ENCODE peak calls at places on chromosomes 6 and 20, in ten cellular contexts. I is glutamatergic neuron, G is nephron progenitor cell, Y is endodermal cell, U is A549, C is astrocyte of the cerebellum, X is neural crest cell, H is AG10803, N is GM12865, V is progenitor cell of endocrine pancreas. R is an unnamed sample.

GRCh38 chr6:116386581-116387299 is 16.0 kb downstream of the DSE start:
- DNase-seq in I (no peak), G (no peak), Y (no peak), U (peak), C (no peak), X (no peak), H (peak), N (peak), V (no peak), R (peak)

GRCh38 chr6:12403201-12403826 is 113.2 kb downstream of the EDN1 start:
- DNase-seq in I (no peak), G (no peak), Y (no peak), U (peak), C (no peak), X (no peak), H (peak), N (no peak), V (no peak), R (no peak)

GRCh38 chr6:138406443-138406842 is 2.4 kb downstream of the HEBP2 start:
- DNase-seq in I (no peak), G (no peak), Y (peak), U (peak), C (no peak), X (no peak), H (no peak), N (no peak), V (no peak), R (no peak)

GRCh38 chr20:63177785-63178444 is 38.0 kb downstream of the YTHDF1 start:
- DNase-seq in I (peak), G (peak), Y (peak), U (peak), C (no peak), X (peak), H (no peak), N (no peak), V (no peak), R (no peak)

GRCh38 chr20:57664476-57664875 is 44.2 kb upstream of the ZBP1 start:
- DNase-seq in I (peak), G (no peak), Y (peak), U (no peak), C (no peak), X (no peak), H (no peak), N (no peak), V (no peak), R (peak)

GRCh38 chr6:43636312-43636667 is 650 bp downstream of the MAD2L1BP start:
- DNase-seq in I (no peak), G (no peak), Y (no peak), U (no peak), C (no peak), X (no peak), H (peak), N (peak), V (no peak), R (no peak)

GRCh38 chr6:435442-436307 is 44.1 kb downstream of the IRF4 start:
- DNase-seq in I (no peak), G (no peak), Y (no peak), U (no peak), C (no peak), X (no peak), H (no peak), N (no peak), V (no peak), R (no peak)

GRCh38 chr6:40928302-40928701 is 110.7 kb downstream of the UNC5CL start:
- DNase-seq in I (no peak), G (no peak), Y (no peak), U (no peak), C (no peak), X (no peak), H (no peak), N (no peak), V (no peak), R (no peak)

GRCh38 chr20:25042531-25043498 is 15.1 kb downstream of the ACSS1 start:
- DNase-seq in I (no peak), G (no peak), Y (peak), U (no peak), C (no peak), X (no peak), H (no peak), N (peak), V (no peak), R (peak)

GRCh38 chr6:168180548-168181011 is 101.6 kb upstream of the FRMD1 start:
- DNase-seq in I (no peak), G (no peak), Y (peak), U (no peak), C (no peak), X (no peak), H (no peak), N (no peak), V (no peak), R (no peak)

GRCh38 chr20:21125072-21125848 is 622 bp upstream of the KIZ start:
- DNase-seq in I (peak), G (peak), Y (no peak), U (peak), C (no peak), X (peak), H (peak), N (no peak), V (peak), R (no peak)

GRCh38 chr20:14576478-14576877 is 239.1 kb upstream of the FLRT3 start:
- DNase-seq in I (no peak), G (no peak), Y (no peak), U (no peak), C (no peak), X (no peak), H (no peak), N (no peak), V (no peak), R (no peak)

GRCh38 chr6:157059781-157060180 is 263.5 kb downstream of the TMEM242 start:
- DNase-seq in I (no peak), G (no peak), Y (no peak), U (no peak), C (no peak), X (no peak), H (peak), N (no peak), V (no peak), R (no peak)

GRCh38 chr20:38157635-38158495 is 7.2 kb downstream of the TGM2 start:
- DNase-seq in I (no peak), G (no peak), Y (no peak), U (no peak), C (no peak), X (no peak), H (no peak), N (no peak), V (no peak), R (no peak)

GRCh38 chr6:100460650-100461204 is 4.0 kb downstream of the SIM1 start:
- DNase-seq in I (no peak), G (no peak), Y (peak), U (peak), C (no peak), X (no peak), H (peak), N (no peak), V (no peak), R (no peak)

GRCh38 chr6:13194852-13195251 is 133.5 kb downstream of the TBC1D7 start:
- DNase-seq in I (peak), G (peak), Y (peak), U (peak), C (peak), X (peak), H (peak), N (peak), V (no peak), R (peak)

GRCh38 chr6:25138024-25138696 is 141.0 kb upstream of the CARMIL1 start:
- DNase-seq in I (no peak), G (no peak), Y (no peak), U (peak), C (no peak), X (no peak), H (peak), N (peak), V (no peak), R (peak)

GRCh38 chr6:3678946-3679345 is 72.6 kb downstream of the PXDC1 start:
- DNase-seq in I (no peak), G (no peak), Y (no peak), U (no peak), C (no peak), X (no peak), H (no peak), N (no peak), V (no peak), R (no peak)

GRCh38 chr6:56549014-56549413 is 93.7 kb downstream of the DST start:
- DNase-seq in I (no peak), G (no peak), Y (no peak), U (no peak), C (no peak), X (no peak), H (no peak), N (no peak), V (no peak), R (no peak)

GRCh38 chr20:44200371-44200770 is 10.2 kb downstream of the OSER1 start:
- DNase-seq in I (no peak), G (no peak), Y (no peak), U (no peak), C (no peak), X (no peak), H (no peak), N (no peak), V (no peak), R (no peak)

GRCh38 chr6:3023663-3024483 is 24.2 kb downstream of the NQO2 start:
- DNase-seq in I (peak), G (peak), Y (peak), U (peak), C (no peak), X (peak), H (peak), N (peak), V (no peak), R (peak)

GRCh38 chr20:37380864-37381579 is 35.1 kb downstream of the SRC start:
- DNase-seq in I (no peak), G (no peak), Y (peak), U (peak), C (no peak), X (no peak), H (no peak), N (no peak), V (no peak), R (no peak)

GRCh38 chr6:45703041-45703739 is 312.5 kb downstream of the CLIC5 start:
- DNase-seq in I (no peak), G (no peak), Y (no peak), U (no peak), C (no peak), X (no peak), H (peak), N (no peak), V (no peak), R (no peak)

GRCh38 chr20:22403860-22404608 is 180.3 kb downstream of the FOXA2 start:
- DNase-seq in I (no peak), G (no peak), Y (no peak), U (peak), C (no peak), X (no peak), H (no peak), N (peak), V (no peak), R (no peak)

GRCh38 chr20:14672066-14672465 is 334.7 kb upstream of the FLRT3 start:
- DNase-seq in I (no peak), G (no peak), Y (no peak), U (no peak), C (no peak), X (no peak), H (no peak), N (no peak), V (no peak), R (no peak)

GRCh38 chr6:28254340-28254618 is 2.2 kb upstream of the ZKSCAN4 start:
- DNase-seq in I (no peak), G (no peak), Y (no peak), U (no peak), C (no peak), X (no peak), H (no peak), N (no peak), V (no peak), R (peak)

GRCh38 chr6:163436843-163437242 is 22.3 kb downstream of the QKI start:
- DNase-seq in I (no peak), G (no peak), Y (no peak), U (no peak), C (no peak), X (no peak), H (no peak), N (no peak), V (no peak), R (no peak)

GRCh38 chr6:79694623-79695311 is 63.6 kb downstream of the SH3BGRL2 start:
- DNase-seq in I (no peak), G (no peak), Y (peak), U (no peak), C (no peak), X (no peak), H (peak), N (no peak), V (no peak), R (no peak)

GRCh38 chr6:10558575-10558974 is 37.4 kb downstream of the GCNT2 start:
- DNase-seq in I (no peak), G (no peak), Y (peak), U (no peak), C (no peak), X (no peak), H (no peak), N (no peak), V (no peak), R (no peak)

GRCh38 chr20:41135187-41135887 is 2.0 kb upstream of the PLCG1 start:
- DNase-seq in I (peak), G (peak), Y (peak), U (peak), C (no peak), X (peak), H (no peak), N (peak), V (peak), R (no peak)

GRCh38 chr6:138499303-138499991 is at the start of gene NHSL1:
- DNase-seq in I (no peak), G (peak), Y (peak), U (no peak), C (peak), X (no peak), H (peak), N (peak), V (no peak), R (no peak)

GRCh38 chr20:10940941-10941340 is 267.1 kb upstream of the JAG1 start:
- DNase-seq in I (no peak), G (no peak), Y (no peak), U (no peak), C (no peak), X (no peak), H (no peak), N (peak), V (no peak), R (no peak)

GRCh38 chr6:104684911-104685415 is 174.8 kb downstream of the HACE1 start:
- DNase-seq in I (no peak), G (no peak), Y (no peak), U (no peak), C (no peak), X (no peak), H (no peak), N (no peak), V (no peak), R (no peak)

GRCh38 chr6:158039571-158040050 is 57.9 kb downstream of the SYNJ2 start:
- DNase-seq in I (no peak), G (no peak), Y (no peak), U (peak), C (peak), X (no peak), H (no peak), N (peak), V (no peak), R (no peak)

GRCh38 chr6:22880686-22881433 is 311.5 kb downstream of the HDGFL1 start:
- DNase-seq in I (no peak), G (no peak), Y (no peak), U (peak), C (peak), X (no peak), H (peak), N (no peak), V (no peak), R (no peak)

GRCh38 chr6:55704421-55704820 is 125.4 kb upstream of the HMGCLL1 start:
- DNase-seq in I (no peak), G (no peak), Y (no peak), U (no peak), C (peak), X (no peak), H (peak), N (no peak), V (no peak), R (no peak)

GRCh38 chr20:755931-756330 is 12.4 kb downstream of the SLC52A3 start:
- DNase-seq in I (no peak), G (no peak), Y (no peak), U (no peak), C (no peak), X (no peak), H (no peak), N (no peak), V (no peak), R (no peak)

GRCh38 chr6:144335315-144335861 is 50.3 kb downstream of the UTRN start:
- DNase-seq in I (no peak), G (no peak), Y (no peak), U (no peak), C (no peak), X (no peak), H (no peak), N (no peak), V (no peak), R (no peak)

GRCh38 chr20:53291548-53291947 is 302.1 kb downstream of the ZNF217 start:
- DNase-seq in I (peak), G (peak), Y (peak), U (no peak), C (no peak), X (peak), H (no peak), N (peak), V (no peak), R (no peak)

GRCh38 chr20:19588731-19589130 is 169.3 kb upstream of the RIN2 start:
- DNase-seq in I (no peak), G (no peak), Y (no peak), U (no peak), C (no peak), X (no peak), H (peak), N (no peak), V (no peak), R (no peak)
- TF ChIP-seq CTCF in I (no peak), G (no peak), Y (no peak), U (no peak), C (no peak), X (no peak), H (no peak), N (no peak), V (no peak), R (no peak)

DNA sequence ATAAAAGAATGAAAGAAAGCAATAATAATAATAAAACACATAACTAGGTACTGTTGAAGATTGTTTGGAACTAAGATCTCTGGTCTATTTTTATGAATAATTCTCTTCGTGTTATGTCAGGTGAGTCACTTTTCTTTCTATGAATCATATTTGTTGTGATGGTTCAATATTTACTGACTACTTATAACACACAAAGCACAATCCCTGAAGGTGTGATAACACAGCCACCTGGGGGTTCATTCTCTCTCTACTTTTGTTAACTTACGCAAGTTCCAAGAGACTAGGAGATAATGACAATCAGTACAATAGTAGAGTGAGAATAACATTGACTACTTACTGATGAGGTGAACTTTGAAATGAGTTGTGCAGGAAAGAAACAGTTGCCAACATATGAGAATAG is 149.9 kb downstream of the IBTK start:
- DNase-seq in I (no peak), G (no peak), Y (no peak), U (peak), C (no peak), X (no peak), H (no peak), N (no peak), V (no peak), R (no peak)
- TF ChIP-seq CTCF in I (no peak), G (no peak), Y (no peak), U (no peak), C (no peak), X (no peak), H (no peak), N (no peak), V (no peak), R (no peak)

GRCh38 chr6:150874184-150874583 is 8.7 kb downstream of the MTHFD1L start:
- DNase-seq in I (peak), G (no peak), Y (peak), U (no peak), C (no peak), X (no peak), H (no peak), N (no peak), V (no peak), R (no peak)
- TF ChIP-seq CTCF in I (peak), G (no peak), Y (peak), U (no peak), C (no peak), X (no peak), H (no peak), N (no peak), V (no peak), R (no peak)

GRCh38 chr6:26254666-26255176 is 110.3 kb upstream of the BTN3A2 start:
- DNase-seq in I (no peak), G (no peak), Y (no peak), U (no peak), C (no peak), X (no peak), H (no peak), N (no peak), V (no peak), R (no peak)
- TF ChIP-seq CTCF in I (no peak), G (no peak), Y (no peak), U (no peak), C (no peak), X (no peak), H (no peak), N (no peak), V (no peak), R (no peak)